ENCODE peak calls at places on chromosomes 16 and 17, in six cellular contexts. One of them, this sample, is unnamed.

GRCh38 chr17:19748807-19749193 is 702 bp upstream of the ALDH3A1 start:
- DNase-seq in effector memory CD4-positive, alpha-beta T cell: no peak
- DNase-seq in mammary epithelial cell: no peak
- DNase-seq in tibial artery: no peak
- DNase-seq in ascending aorta: no peak
- DNase-seq in tibial nerve: no peak
- DNase-seq in this sample: no peak

GRCh38 chr17:61393550-61393903 is 6.1 kb upstream of the TBX2 start:
- DNase-seq in effector memory CD4-positive, alpha-beta T cell: no peak
- DNase-seq in mammary epithelial cell: peak
- DNase-seq in tibial artery: no peak
- DNase-seq in ascending aorta: no peak
- DNase-seq in tibial nerve: no peak
- DNase-seq in this sample: peak

GRCh38 chr17:37770631-37771518 is 26.0 kb upstream of the HNF1B start:
- DNase-seq in effector memory CD4-positive, alpha-beta T cell: no peak
- DNase-seq in mammary epithelial cell: peak
- DNase-seq in tibial artery: no peak
- DNase-seq in ascending aorta: no peak
- DNase-seq in tibial nerve: no peak
- DNase-seq in this sample: no peak

GRCh38 chr17:45428050-45428953 is 4.4 kb downstream of the ARHGAP27 start:
- DNase-seq in effector memory CD4-positive, alpha-beta T cell: peak
- DNase-seq in mammary epithelial cell: peak
- DNase-seq in tibial artery: no peak
- DNase-seq in ascending aorta: no peak
- DNase-seq in tibial nerve: peak
- DNase-seq in this sample: peak

GRCh38 chr17:39737331-39737760 is 392 bp upstream of the GRB7 start:
- DNase-seq in effector memory CD4-positive, alpha-beta T cell: no peak
- DNase-seq in mammary epithelial cell: no peak
- DNase-seq in tibial artery: no peak
- DNase-seq in ascending aorta: no peak
- DNase-seq in tibial nerve: no peak
- DNase-seq in this sample: no peak

GRCh38 chr17:40312131-40312731 is 3.3 kb downstream of the RARA start:
- DNase-seq in effector memory CD4-positive, alpha-beta T cell: no peak
- DNase-seq in mammary epithelial cell: peak
- DNase-seq in tibial artery: peak
- DNase-seq in ascending aorta: peak
- DNase-seq in tibial nerve: peak
- DNase-seq in this sample: peak

GRCh38 chr17:11601661-11602060 is 3.4 kb downstream of the DNAH9 start:
- DNase-seq in effector memory CD4-positive, alpha-beta T cell: no peak
- DNase-seq in mammary epithelial cell: no peak
- DNase-seq in tibial artery: no peak
- DNase-seq in ascending aorta: no peak
- DNase-seq in tibial nerve: no peak
- DNase-seq in this sample: no peak

GRCh38 chr17:44137891-44138709 is 3.6 kb upstream of the HROB start:
- DNase-seq in effector memory CD4-positive, alpha-beta T cell: peak
- DNase-seq in mammary epithelial cell: peak
- DNase-seq in tibial artery: peak
- DNase-seq in ascending aorta: peak
- DNase-seq in tibial nerve: peak
- DNase-seq in this sample: peak

GRCh38 chr16:61791465-61791864 is 244.8 kb downstream of the CDH8 start:
- DNase-seq in effector memory CD4-positive, alpha-beta T cell: no peak
- DNase-seq in mammary epithelial cell: no peak
- DNase-seq in tibial artery: no peak
- DNase-seq in ascending aorta: no peak
- DNase-seq in tibial nerve: no peak
- DNase-seq in this sample: no peak

GRCh38 chr16:2278956-2279800 is 11.3 kb upstream of the RNPS1 start:
- DNase-seq in effector memory CD4-positive, alpha-beta T cell: no peak
- DNase-seq in mammary epithelial cell: no peak
- DNase-seq in tibial artery: no peak
- DNase-seq in ascending aorta: no peak
- DNase-seq in tibial nerve: no peak
- DNase-seq in this sample: no peak

GRCh38 chr17:28645576-28645939 is 600 bp upstream of the BLTP2 start:
- DNase-seq in effector memory CD4-positive, alpha-beta T cell: no peak
- DNase-seq in mammary epithelial cell: no peak
- DNase-seq in tibial artery: no peak
- DNase-seq in ascending aorta: no peak
- DNase-seq in tibial nerve: no peak
- DNase-seq in this sample: no peak

GRCh38 chr17:47956818-47957590 is 679 bp downstream of the PRR15L start:
- DNase-seq in effector memory CD4-positive, alpha-beta T cell: no peak
- DNase-seq in mammary epithelial cell: no peak
- DNase-seq in tibial artery: no peak
- DNase-seq in ascending aorta: no peak
- DNase-seq in tibial nerve: no peak
- DNase-seq in this sample: no peak

GRCh38 chr16:87954361-87954760 is 3.1 kb downstream of the BANP start:
- DNase-seq in effector memory CD4-positive, alpha-beta T cell: no peak
- DNase-seq in mammary epithelial cell: no peak
- DNase-seq in tibial artery: no peak
- DNase-seq in ascending aorta: no peak
- DNase-seq in tibial nerve: no peak
- DNase-seq in this sample: no peak

GRCh38 chr17:7912927-7913524 is 3.1 kb downstream of the RNF227 start:
- DNase-seq in effector memory CD4-positive, alpha-beta T cell: no peak
- DNase-seq in mammary epithelial cell: peak
- DNase-seq in tibial artery: no peak
- DNase-seq in ascending aorta: no peak
- DNase-seq in tibial nerve: no peak
- DNase-seq in this sample: no peak

GRCh38 chr16:19295393-19295792 is 9.9 kb downstream of the CLEC19A start:
- DNase-seq in effector memory CD4-positive, alpha-beta T cell: no peak
- DNase-seq in mammary epithelial cell: no peak
- DNase-seq in tibial artery: no peak
- DNase-seq in ascending aorta: no peak
- DNase-seq in tibial nerve: no peak
- DNase-seq in this sample: no peak

GRCh38 chr16:70258065-70258464 is 6.3 kb upstream of the EXOSC6 start:
- DNase-seq in effector memory CD4-positive, alpha-beta T cell: no peak
- DNase-seq in mammary epithelial cell: no peak
- DNase-seq in tibial artery: peak
- DNase-seq in ascending aorta: no peak
- DNase-seq in tibial nerve: no peak
- DNase-seq in this sample: no peak

GRCh38 chr17:45413498-45413923 is 19.2 kb downstream of the ARHGAP27 start:
- DNase-seq in effector memory CD4-positive, alpha-beta T cell: no peak
- DNase-seq in mammary epithelial cell: no peak
- DNase-seq in tibial artery: peak
- DNase-seq in ascending aorta: no peak
- DNase-seq in tibial nerve: no peak
- DNase-seq in this sample: peak

GRCh38 chr16:79164378-79164720 is 436.2 kb downstream of the MAF start:
- DNase-seq in effector memory CD4-positive, alpha-beta T cell: no peak
- DNase-seq in mammary epithelial cell: no peak
- DNase-seq in tibial artery: no peak
- DNase-seq in ascending aorta: no peak
- DNase-seq in tibial nerve: no peak
- DNase-seq in this sample: no peak

GRCh38 chr17:38584350-38584925 is 21.3 kb downstream of the SRCIN1 start:
- DNase-seq in effector memory CD4-positive, alpha-beta T cell: peak
- DNase-seq in mammary epithelial cell: peak
- DNase-seq in tibial artery: peak
- DNase-seq in ascending aorta: no peak
- DNase-seq in tibial nerve: peak
- DNase-seq in this sample: peak

DNA sequence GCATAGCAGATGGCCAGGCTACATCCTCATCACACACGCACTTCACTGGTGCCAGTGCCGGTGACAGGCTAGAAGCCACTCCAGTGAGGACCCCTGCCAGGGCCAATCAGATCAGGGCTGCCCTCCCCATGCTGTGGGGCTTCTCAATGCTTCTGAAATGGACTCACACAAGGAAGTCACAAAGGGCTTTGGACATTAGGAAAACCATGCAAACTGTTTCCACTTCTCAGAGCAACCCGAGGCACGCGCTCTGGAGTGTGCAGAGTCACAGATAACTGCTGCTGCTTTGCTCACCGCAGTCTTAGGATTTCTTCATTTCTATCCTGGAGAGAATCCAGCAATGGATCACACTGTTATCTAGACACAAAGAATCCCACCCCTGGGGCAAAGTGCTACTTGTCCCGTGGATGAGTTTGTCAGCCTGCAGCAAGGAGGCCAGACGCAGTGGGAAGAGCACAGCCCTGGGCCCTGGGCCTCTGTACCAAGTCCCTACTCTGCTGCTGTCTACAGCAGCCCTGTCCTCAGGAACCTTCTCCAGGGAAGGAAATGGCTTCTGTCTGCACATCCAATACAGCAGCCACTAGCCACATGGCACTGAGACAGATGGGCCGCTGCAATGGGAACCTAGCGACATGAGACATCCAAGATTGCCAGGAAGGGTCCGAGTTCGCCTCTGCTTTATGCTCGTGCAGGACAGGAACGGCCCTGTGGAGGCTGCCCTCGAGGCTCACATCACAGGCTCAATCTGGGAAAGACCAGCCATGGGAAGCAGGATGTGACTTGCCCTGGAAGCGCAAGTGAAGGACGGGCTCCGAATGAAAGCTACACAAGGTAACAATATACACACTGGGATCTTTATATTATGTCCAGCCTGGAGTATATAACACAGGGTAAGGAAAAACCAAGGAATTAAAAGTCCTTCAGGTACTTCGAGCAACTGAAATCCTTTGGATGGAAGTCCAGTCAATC is 169.3 kb downstream of the ZFHX3 start:
- DNase-seq in effector memory CD4-positive, alpha-beta T cell: no peak
- DNase-seq in mammary epithelial cell: no peak
- DNase-seq in tibial artery: peak
- DNase-seq in ascending aorta: no peak
- DNase-seq in tibial nerve: no peak
- DNase-seq in this sample: no peak
- H3K27ac ChIP-seq in effector memory CD4-positive, alpha-beta T cell: no peak
- H3K27ac ChIP-seq in mammary epithelial cell: no peak
- H3K27ac ChIP-seq in tibial artery: peak
- H3K27ac ChIP-seq in ascending aorta: no peak
- H3K27ac ChIP-seq in tibial nerve: no peak
- H3K27ac ChIP-seq in this sample: peak

GRCh38 chr16:50449800-50450199 is 81.0 kb upstream of the BRD7 start:
- DNase-seq in effector memory CD4-positive, alpha-beta T cell: no peak
- DNase-seq in mammary epithelial cell: no peak
- DNase-seq in tibial artery: peak
- DNase-seq in ascending aorta: no peak
- DNase-seq in tibial nerve: no peak
- DNase-seq in this sample: no peak

GRCh38 chr16:50451951-50452508 is 83.2 kb upstream of the BRD7 start:
- DNase-seq in effector memory CD4-positive, alpha-beta T cell: no peak
- DNase-seq in mammary epithelial cell: no peak
- DNase-seq in tibial artery: no peak
- DNase-seq in ascending aorta: no peak
- DNase-seq in tibial nerve: no peak
- DNase-seq in this sample: no peak

GRCh38 chr16:50448981-50449380 is 80.2 kb upstream of the BRD7 start:
- DNase-seq in effector memory CD4-positive, alpha-beta T cell: no peak
- DNase-seq in mammary epithelial cell: no peak
- DNase-seq in tibial artery: peak
- DNase-seq in ascending aorta: no peak
- DNase-seq in tibial nerve: no peak
- DNase-seq in this sample: no peak

GRCh38 chr16:50448522-50448921 is 79.7 kb upstream of the BRD7 start:
- DNase-seq in effector memory CD4-positive, alpha-beta T cell: no peak
- DNase-seq in mammary epithelial cell: no peak
- DNase-seq in tibial artery: peak
- DNase-seq in ascending aorta: no peak
- DNase-seq in tibial nerve: no peak
- DNase-seq in this sample: no peak

DNA sequence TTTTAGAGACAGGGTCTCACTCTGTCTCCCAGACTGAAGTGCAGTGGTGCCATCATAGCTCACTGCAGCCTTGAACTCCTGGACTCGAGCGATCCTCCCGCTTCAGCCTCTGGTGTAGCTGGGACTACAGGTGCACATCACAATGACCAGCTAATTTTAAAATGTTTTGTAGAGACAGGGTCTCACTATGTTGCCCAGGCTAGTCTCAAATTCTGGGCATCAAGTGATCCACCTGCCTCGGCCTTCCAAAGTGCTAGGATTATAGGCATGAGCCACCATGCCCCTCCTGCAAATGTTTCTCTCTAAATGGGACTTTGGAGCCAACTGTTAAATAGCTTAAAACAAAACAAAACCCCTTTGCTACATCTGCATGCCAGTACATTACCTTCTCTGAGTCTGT is 82.2 kb upstream of the BRD7 start:
- DNase-seq in effector memory CD4-positive, alpha-beta T cell: no peak
- DNase-seq in mammary epithelial cell: no peak
- DNase-seq in tibial artery: peak
- DNase-seq in ascending aorta: no peak
- DNase-seq in tibial nerve: no peak
- DNase-seq in this sample: no peak
- H3K27ac ChIP-seq in effector memory CD4-positive, alpha-beta T cell: no peak
- H3K27ac ChIP-seq in mammary epithelial cell: no peak
- H3K27ac ChIP-seq in tibial artery: no peak
- H3K27ac ChIP-seq in ascending aorta: no peak
- H3K27ac ChIP-seq in tibial nerve: no peak
- H3K27ac ChIP-seq in this sample: no peak

GRCh38 chr17:77446959-77447634 is 306.3 kb downstream of the SEC14L1 start:
- DNase-seq in effector memory CD4-positive, alpha-beta T cell: no peak
- DNase-seq in mammary epithelial cell: no peak
- DNase-seq in tibial artery: no peak
- DNase-seq in ascending aorta: no peak
- DNase-seq in tibial nerve: no peak
- DNase-seq in this sample: no peak
- H3K27ac ChIP-seq in effector memory CD4-positive, alpha-beta T cell: peak
- H3K27ac ChIP-seq in mammary epithelial cell: no peak
- H3K27ac ChIP-seq in tibial artery: no peak
- H3K27ac ChIP-seq in ascending aorta: peak
- H3K27ac ChIP-seq in tibial nerve: peak
- H3K27ac ChIP-seq in this sample: no peak

GRCh38 chr17:78753316-78754250 is 28.5 kb downstream of the CYTH1 start:
- DNase-seq in effector memory CD4-positive, alpha-beta T cell: no peak
- DNase-seq in mammary epithelial cell: no peak
- DNase-seq in tibial artery: no peak
- DNase-seq in ascending aorta: no peak
- DNase-seq in tibial nerve: no peak
- DNase-seq in this sample: no peak
- H3K27ac ChIP-seq in effector memory CD4-positive, alpha-beta T cell: peak
- H3K27ac ChIP-seq in mammary epithelial cell: no peak
- H3K27ac ChIP-seq in tibial artery: no peak
- H3K27ac ChIP-seq in ascending aorta: no peak
- H3K27ac ChIP-seq in tibial nerve: no peak
- H3K27ac ChIP-seq in this sample: no peak

DNA sequence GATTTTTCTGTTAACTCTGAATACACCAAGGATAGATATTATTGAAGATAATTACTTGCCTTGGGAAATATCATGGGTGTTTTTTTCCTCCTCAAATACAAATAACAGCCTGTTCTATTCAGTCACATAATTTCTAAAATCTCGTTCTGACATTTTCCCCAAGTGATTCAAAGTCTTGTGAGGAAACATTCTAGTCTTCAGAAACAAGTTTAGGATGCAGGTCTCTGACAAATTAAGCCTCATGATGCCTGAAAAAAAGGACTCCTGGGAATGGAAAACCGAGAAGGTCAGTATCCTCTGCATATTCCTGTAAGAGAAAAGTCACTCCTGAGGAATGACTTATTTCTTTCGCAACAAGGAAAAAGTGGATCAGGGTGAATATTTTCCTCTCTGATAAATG is 384.5 kb downstream of the CNTNAP4 start:
- DNase-seq in effector memory CD4-positive, alpha-beta T cell: no peak
- DNase-seq in mammary epithelial cell: no peak
- DNase-seq in tibial artery: no peak
- DNase-seq in ascending aorta: no peak
- DNase-seq in tibial nerve: no peak
- DNase-seq in this sample: no peak
- H3K27ac ChIP-seq in effector memory CD4-positive, alpha-beta T cell: no peak
- H3K27ac ChIP-seq in mammary epithelial cell: no peak
- H3K27ac ChIP-seq in tibial artery: no peak
- H3K27ac ChIP-seq in ascending aorta: no peak
- H3K27ac ChIP-seq in tibial nerve: no peak
- H3K27ac ChIP-seq in this sample: no peak

This sample was measured in gastrocnemius medialis.